ENCODE peak calls at places on chromosomes 16 and 17, in four cellular contexts. One of them, this sample, is unnamed.

GRCh38 chr17:39229274-39229913 is 3.6 kb upstream of the STAC2 start:
- DNase-seq in mesenchymal stem cell: peak
- DNase-seq in astrocyte: peak
- DNase-seq in MM.1S: no peak
- DNase-seq in this sample: peak

GRCh38 chr16:24761526-24761925 is 32.1 kb downstream of the TNRC6A start:
- DNase-seq in mesenchymal stem cell: no peak
- DNase-seq in astrocyte: no peak
- DNase-seq in MM.1S: no peak
- DNase-seq in this sample: peak

GRCh38 chr17:34301986-34302385 is 16.4 kb downstream of the CCL11 start:
- DNase-seq in mesenchymal stem cell: no peak
- DNase-seq in astrocyte: no peak
- DNase-seq in MM.1S: no peak
- DNase-seq in this sample: peak

GRCh38 chr16:86324320-86324719 is 186.0 kb upstream of the FOXF1 start:
- DNase-seq in mesenchymal stem cell: no peak
- DNase-seq in astrocyte: no peak
- DNase-seq in MM.1S: no peak
- DNase-seq in this sample: no peak

GRCh38 chr17:47220531-47220999 is 11.4 kb downstream of the MYL4 start:
- DNase-seq in mesenchymal stem cell: no peak
- DNase-seq in astrocyte: no peak
- DNase-seq in MM.1S: no peak
- DNase-seq in this sample: no peak

GRCh38 chr16:27978876-27979275 is 84.6 kb downstream of the GSG1L start:
- DNase-seq in mesenchymal stem cell: no peak
- DNase-seq in astrocyte: no peak
- DNase-seq in MM.1S: no peak
- DNase-seq in this sample: no peak

GRCh38 chr17:66638707-66639479 is 196.0 kb upstream of the CACNG5 start:
- DNase-seq in mesenchymal stem cell: no peak
- DNase-seq in astrocyte: no peak
- DNase-seq in MM.1S: no peak
- DNase-seq in this sample: no peak

GRCh38 chr16:27712251-27712711 is 162.3 kb downstream of the KATNIP start:
- DNase-seq in mesenchymal stem cell: no peak
- DNase-seq in astrocyte: no peak
- DNase-seq in MM.1S: no peak
- DNase-seq in this sample: no peak

GRCh38 chr17:57739402-57740224 is 5.5 kb downstream of the CCDC182 start:
- DNase-seq in mesenchymal stem cell: peak
- DNase-seq in astrocyte: no peak
- DNase-seq in MM.1S: peak
- DNase-seq in this sample: peak

GRCh38 chr16:87445486-87445885 is 47.3 kb downstream of the ZCCHC14 start:
- DNase-seq in mesenchymal stem cell: peak
- DNase-seq in astrocyte: peak
- DNase-seq in MM.1S: no peak
- DNase-seq in this sample: peak
- H2AFZ ChIP-seq in mesenchymal stem cell: no peak
- H2AFZ ChIP-seq in astrocyte: no peak
- H2AFZ ChIP-seq in MM.1S: no peak
- H2AFZ ChIP-seq in this sample: no peak

DNA sequence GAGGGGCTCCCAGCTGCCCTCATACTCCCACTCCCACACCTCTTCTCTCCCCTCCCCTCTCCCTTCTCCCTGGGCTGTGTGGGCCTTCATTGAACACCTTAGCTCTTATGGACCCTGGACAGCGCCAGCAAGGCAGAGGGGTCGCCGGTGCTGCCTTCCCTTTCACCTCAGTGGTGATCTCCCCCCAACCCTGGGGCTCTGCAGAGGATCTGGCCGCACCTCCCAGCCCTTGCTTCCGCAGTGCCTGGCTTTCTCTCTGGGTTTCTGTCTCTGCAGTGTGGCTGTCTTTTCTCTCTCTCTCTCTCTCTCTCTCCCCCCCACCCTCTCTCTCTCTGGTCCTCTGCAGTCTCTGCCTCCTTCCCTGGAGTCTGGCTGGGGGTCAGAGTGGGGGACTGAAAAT is 1.2 kb downstream of the SEZ6L2 start:
- DNase-seq in mesenchymal stem cell: no peak
- DNase-seq in astrocyte: no peak
- DNase-seq in MM.1S: no peak
- DNase-seq in this sample: no peak
- H3K9ac ChIP-seq in mesenchymal stem cell: no peak
- H3K9ac ChIP-seq in astrocyte: peak
- H3K9ac ChIP-seq in MM.1S: no peak
- H3K9ac ChIP-seq in this sample: no peak

DNA sequence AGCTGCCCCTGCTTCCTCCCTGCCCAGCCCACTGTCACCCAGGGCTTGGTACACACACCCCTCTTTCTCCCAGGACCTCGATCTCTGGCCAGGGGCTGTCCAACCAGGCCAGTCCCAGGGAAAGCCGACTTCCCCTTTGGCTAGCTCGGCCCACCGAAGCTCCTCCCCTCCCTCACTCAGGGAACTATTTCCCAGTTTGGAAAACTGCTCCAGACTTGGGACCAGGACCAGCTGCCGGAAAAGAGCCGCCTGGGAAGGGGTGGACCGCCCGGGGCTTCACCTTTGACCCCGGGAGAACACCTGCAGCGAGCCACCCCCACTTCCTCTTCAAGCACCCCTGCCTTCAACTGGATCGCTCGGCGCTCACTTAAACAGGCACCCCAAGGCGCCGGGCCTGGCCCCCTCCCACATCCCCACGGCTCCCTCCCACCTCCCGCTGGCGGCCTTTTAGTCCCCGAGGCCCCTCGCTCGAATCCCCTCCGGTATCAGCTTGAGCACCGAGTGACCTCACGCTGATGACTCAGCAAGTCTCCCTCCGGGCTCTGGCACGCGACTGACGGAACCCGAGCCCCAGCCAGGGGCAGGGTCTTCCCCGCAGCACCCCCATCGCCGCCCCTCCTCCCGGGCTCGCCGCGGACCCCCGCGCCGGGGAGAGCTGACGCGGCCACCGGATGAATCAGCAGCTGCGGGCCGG is 937 bp downstream of the MAFG start:
- DNase-seq in mesenchymal stem cell: peak
- DNase-seq in astrocyte: peak
- DNase-seq in MM.1S: peak
- DNase-seq in this sample: peak
- H2AFZ ChIP-seq in mesenchymal stem cell: no peak
- H2AFZ ChIP-seq in astrocyte: no peak
- H2AFZ ChIP-seq in MM.1S: no peak
- H2AFZ ChIP-seq in this sample: peak

GRCh38 chr17:43011728-43012472 is 5.3 kb downstream of the IFI35 start:
- DNase-seq in mesenchymal stem cell: no peak
- DNase-seq in astrocyte: no peak
- DNase-seq in MM.1S: no peak
- DNase-seq in this sample: no peak
- H3K9ac ChIP-seq in mesenchymal stem cell: peak
- H3K9ac ChIP-seq in astrocyte: no peak
- H3K9ac ChIP-seq in MM.1S: no peak
- H3K9ac ChIP-seq in this sample: no peak

GRCh38 chr16:70381604-70382342 is 35.1 kb downstream of the DDX19A start:
- DNase-seq in mesenchymal stem cell: no peak
- DNase-seq in astrocyte: no peak
- DNase-seq in MM.1S: no peak
- DNase-seq in this sample: no peak

GRCh38 chr16:70378869-70379493 is 32.3 kb downstream of the DDX19A start:
- DNase-seq in mesenchymal stem cell: no peak
- DNase-seq in astrocyte: no peak
- DNase-seq in MM.1S: no peak
- DNase-seq in this sample: no peak

GRCh38 chr16:70377782-70378181 is 31.1 kb downstream of the DDX19A start:
- DNase-seq in mesenchymal stem cell: no peak
- DNase-seq in astrocyte: no peak
- DNase-seq in MM.1S: no peak
- DNase-seq in this sample: no peak

GRCh38 chr16:70380919-70381603 is 34.4 kb downstream of the DDX19A start:
- DNase-seq in mesenchymal stem cell: peak
- DNase-seq in astrocyte: peak
- DNase-seq in MM.1S: peak
- DNase-seq in this sample: peak

DNA sequence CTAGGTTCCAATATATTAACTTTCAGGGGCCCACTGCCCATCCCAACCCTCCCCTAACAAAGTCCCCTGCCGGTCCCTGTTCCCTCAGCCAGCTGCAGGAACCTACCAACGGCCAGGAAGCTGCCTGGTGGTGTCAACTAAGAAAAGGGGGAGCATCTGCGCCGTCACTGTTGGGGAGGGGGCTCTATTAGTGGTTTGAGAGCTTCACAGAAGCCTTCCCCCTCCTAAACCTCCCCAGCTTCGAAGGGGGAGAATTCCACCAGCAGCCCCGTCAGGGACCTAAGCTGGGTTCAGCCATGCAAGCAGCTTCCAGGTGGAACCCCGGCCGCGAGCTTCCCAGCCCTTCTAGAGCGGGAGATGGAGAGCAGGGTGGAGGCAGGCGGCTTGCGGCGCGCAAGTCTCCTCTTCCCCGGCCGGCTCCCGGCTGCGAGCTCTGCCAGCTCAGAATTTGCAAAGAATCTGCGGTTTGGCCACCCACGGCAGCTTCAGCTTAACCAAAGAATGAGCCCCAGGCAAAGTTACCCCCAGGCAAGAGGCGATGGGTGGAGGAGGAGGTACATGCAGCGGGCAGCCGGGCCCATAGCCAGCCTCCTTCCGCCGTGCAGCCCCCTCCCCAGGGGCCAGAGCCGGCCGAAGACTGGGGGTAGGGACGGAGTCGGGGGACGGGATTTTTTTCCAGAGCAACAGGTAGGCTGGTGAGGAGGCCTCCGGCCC is 33.7 kb downstream of the DDX19A start:
- DNase-seq in mesenchymal stem cell: peak
- DNase-seq in astrocyte: peak
- DNase-seq in MM.1S: peak
- DNase-seq in this sample: peak
- H2AFZ ChIP-seq in mesenchymal stem cell: peak
- H2AFZ ChIP-seq in astrocyte: peak
- H2AFZ ChIP-seq in MM.1S: peak
- H2AFZ ChIP-seq in this sample: peak

GRCh38 chr17:59839646-59840328 is 53.0 kb downstream of the TUBD1 start:
- DNase-seq in mesenchymal stem cell: no peak
- DNase-seq in astrocyte: no peak
- DNase-seq in MM.1S: no peak
- DNase-seq in this sample: peak
- H3K9ac ChIP-seq in mesenchymal stem cell: peak
- H3K9ac ChIP-seq in astrocyte: peak
- H3K9ac ChIP-seq in MM.1S: no peak
- H3K9ac ChIP-seq in this sample: peak

DNA sequence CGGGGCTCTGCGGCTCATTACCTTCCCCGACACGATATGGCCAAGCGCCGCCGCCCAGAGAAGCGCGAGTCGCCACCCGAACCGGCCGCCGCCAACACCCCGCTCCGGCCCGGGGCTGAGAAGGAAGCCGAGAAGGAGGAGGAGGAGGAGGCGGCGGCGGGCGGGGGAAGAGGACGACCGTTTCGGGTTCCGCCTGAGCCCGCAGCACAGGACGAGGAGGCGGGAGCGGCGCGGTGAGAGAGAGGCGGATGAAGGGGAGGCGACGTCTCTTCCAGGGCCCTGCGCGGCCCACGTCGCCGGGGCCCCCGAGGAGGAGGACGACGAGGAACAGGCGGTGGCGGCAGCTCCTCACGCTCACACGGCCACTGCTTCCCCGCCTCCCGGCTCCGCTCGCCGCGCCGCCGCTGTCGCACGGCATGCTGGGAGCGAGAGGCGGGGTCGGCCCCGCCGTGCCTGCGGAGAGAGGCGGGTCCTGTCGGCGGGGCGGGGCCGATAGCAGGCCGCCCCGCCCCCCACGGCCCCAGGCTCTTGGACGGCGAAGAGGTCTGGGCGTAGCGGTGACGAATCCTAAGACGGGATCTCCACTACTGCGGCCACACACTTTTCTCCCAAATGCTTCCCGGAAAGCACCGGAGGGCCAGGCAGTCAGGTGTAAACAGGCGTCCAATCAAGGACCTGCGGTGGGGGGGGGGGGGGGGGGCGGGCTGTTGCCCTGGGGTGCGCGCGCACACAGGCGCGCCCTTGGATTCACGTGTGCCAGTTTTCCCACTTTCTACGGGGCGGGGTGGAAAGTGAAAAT is 97.3 kb upstream of the METTL9 start:
- DNase-seq in mesenchymal stem cell: peak
- DNase-seq in astrocyte: peak
- DNase-seq in MM.1S: peak
- DNase-seq in this sample: peak
- H2AFZ ChIP-seq in mesenchymal stem cell: no peak
- H2AFZ ChIP-seq in astrocyte: peak
- H2AFZ ChIP-seq in MM.1S: peak
- H2AFZ ChIP-seq in this sample: peak

DNA sequence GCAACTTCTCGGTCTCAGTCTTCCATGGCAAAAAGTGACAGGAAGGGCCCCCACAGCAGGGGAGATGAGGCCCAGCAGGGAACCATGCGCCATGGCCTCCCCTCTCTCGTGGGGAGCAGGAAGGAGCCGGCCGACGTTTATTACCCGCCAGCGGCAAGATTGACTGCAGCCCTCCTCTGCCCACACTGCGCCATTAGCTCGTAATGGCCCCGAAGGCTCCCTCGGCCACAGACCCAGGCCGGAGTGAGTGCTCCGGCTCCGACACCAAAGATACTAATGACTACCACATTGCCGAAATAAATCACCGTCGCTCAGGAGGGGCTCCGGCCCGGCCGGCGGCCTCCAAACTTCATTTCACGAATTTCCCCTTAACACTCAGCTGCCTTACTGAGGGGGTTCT is 226.9 kb downstream of the C16orf78 start:
- DNase-seq in mesenchymal stem cell: no peak
- DNase-seq in astrocyte: no peak
- DNase-seq in MM.1S: no peak
- DNase-seq in this sample: no peak
- H3K9ac ChIP-seq in mesenchymal stem cell: no peak
- H3K9ac ChIP-seq in astrocyte: no peak
- H3K9ac ChIP-seq in MM.1S: no peak
- H3K9ac ChIP-seq in this sample: no peak

GRCh38 chr17:76635039-76635438 is 8.5 kb downstream of the ST6GALNAC1 start:
- DNase-seq in mesenchymal stem cell: peak
- DNase-seq in astrocyte: peak
- DNase-seq in MM.1S: no peak
- DNase-seq in this sample: peak
- H2AFZ ChIP-seq in mesenchymal stem cell: no peak
- H2AFZ ChIP-seq in astrocyte: no peak
- H2AFZ ChIP-seq in MM.1S: no peak
- H2AFZ ChIP-seq in this sample: no peak